ENCODE peak calls at places on chromosomes 13 and 19, in five cellular contexts. One of them, this sample, is unnamed.
A peak's percentile ranks its signal among the peaks of the same experiment; 100 is the strongest.

GRCh38 chr13:108325863-108326262 is 56.3 kb downstream of the TNFSF13B start:
- DNase-seq in H54: no peak
- DNase-seq in NCI-H510A treated with DMSO at 0.1 percent for 48 hours: no peak
- DNase-seq in C1 segment of cervical spinal cord: no peak
- DNase-seq in left ventricle myocardium inferior: no peak
- DNase-seq in this sample: no peak

GRCh38 chr19:2542341-2543069 is 66.6 kb downstream of the GADD45B start:
- DNase-seq in H54: no peak
- DNase-seq in NCI-H510A treated with DMSO at 0.1 percent for 48 hours: no peak
- DNase-seq in C1 segment of cervical spinal cord: no peak
- DNase-seq in left ventricle myocardium inferior: peak; percentile 20
- DNase-seq in this sample: peak; percentile 46

GRCh38 chr13:104320446-104320845 is 1254.2 kb upstream of the SLC10A2 start:
- DNase-seq in H54: no peak
- DNase-seq in NCI-H510A treated with DMSO at 0.1 percent for 48 hours: no peak
- DNase-seq in C1 segment of cervical spinal cord: no peak
- DNase-seq in left ventricle myocardium inferior: no peak
- DNase-seq in this sample: no peak

GRCh38 chr19:29663861-29664752 is 1.2 kb upstream of the PLEKHF1 start:
- DNase-seq in H54: no peak
- DNase-seq in NCI-H510A treated with DMSO at 0.1 percent for 48 hours: no peak
- DNase-seq in C1 segment of cervical spinal cord: no peak
- DNase-seq in left ventricle myocardium inferior: no peak
- DNase-seq in this sample: no peak

GRCh38 chr19:16205205-16206045 is 7.7 kb downstream of the AP1M1 start:
- DNase-seq in H54: no peak
- DNase-seq in NCI-H510A treated with DMSO at 0.1 percent for 48 hours: no peak
- DNase-seq in C1 segment of cervical spinal cord: no peak
- DNase-seq in left ventricle myocardium inferior: peak; percentile 50
- DNase-seq in this sample: no peak

GRCh38 chr13:109782066-109782822 is 4.1 kb downstream of the IRS2 start:
- DNase-seq in H54: no peak
- DNase-seq in NCI-H510A treated with DMSO at 0.1 percent for 48 hours: no peak
- DNase-seq in C1 segment of cervical spinal cord: no peak
- DNase-seq in left ventricle myocardium inferior: no peak
- DNase-seq in this sample: peak; percentile 4

GRCh38 chr19:47587295-47587694 is 14.3 kb upstream of the ZNF541 start:
- DNase-seq in H54: no peak
- DNase-seq in NCI-H510A treated with DMSO at 0.1 percent for 48 hours: no peak
- DNase-seq in C1 segment of cervical spinal cord: no peak
- DNase-seq in left ventricle myocardium inferior: no peak
- DNase-seq in this sample: no peak

GRCh38 chr19:46976845-46977320 is 42.8 kb upstream of the NPAS1 start:
- DNase-seq in H54: no peak
- DNase-seq in NCI-H510A treated with DMSO at 0.1 percent for 48 hours: no peak
- DNase-seq in C1 segment of cervical spinal cord: no peak
- DNase-seq in left ventricle myocardium inferior: peak; percentile 43
- DNase-seq in this sample: no peak

GRCh38 chr19:1945899-1946298 is 4.9 kb downstream of the CSNK1G2 start:
- DNase-seq in H54: peak; percentile 76
- DNase-seq in NCI-H510A treated with DMSO at 0.1 percent for 48 hours: no peak
- DNase-seq in C1 segment of cervical spinal cord: no peak
- DNase-seq in left ventricle myocardium inferior: no peak
- DNase-seq in this sample: peak; percentile 23

GRCh38 chr19:10691883-10692282 is 9.4 kb upstream of the QTRT1 start:
- DNase-seq in H54: no peak
- DNase-seq in NCI-H510A treated with DMSO at 0.1 percent for 48 hours: no peak
- DNase-seq in C1 segment of cervical spinal cord: no peak
- DNase-seq in left ventricle myocardium inferior: no peak
- DNase-seq in this sample: no peak

GRCh38 chr19:58020129-58020528 is 13.7 kb upstream of the ZSCAN1 start:
- DNase-seq in H54: no peak
- DNase-seq in NCI-H510A treated with DMSO at 0.1 percent for 48 hours: no peak
- DNase-seq in C1 segment of cervical spinal cord: no peak
- DNase-seq in left ventricle myocardium inferior: no peak
- DNase-seq in this sample: no peak

GRCh38 chr13:25587581-25587980 is 215.8 kb downstream of the ATP8A2 start:
- DNase-seq in H54: no peak
- DNase-seq in NCI-H510A treated with DMSO at 0.1 percent for 48 hours: no peak
- DNase-seq in C1 segment of cervical spinal cord: no peak
- DNase-seq in left ventricle myocardium inferior: no peak
- DNase-seq in this sample: no peak

GRCh38 chr19:48556163-48556562 is 4.2 kb downstream of the SULT2B1 start:
- DNase-seq in H54: peak; percentile 50
- DNase-seq in NCI-H510A treated with DMSO at 0.1 percent for 48 hours: no peak
- DNase-seq in C1 segment of cervical spinal cord: no peak
- DNase-seq in left ventricle myocardium inferior: no peak
- DNase-seq in this sample: peak; percentile 76

GRCh38 chr13:78997902-78998654 is 339.1 kb upstream of the OBI1 start:
- DNase-seq in H54: no peak
- DNase-seq in NCI-H510A treated with DMSO at 0.1 percent for 48 hours: no peak
- DNase-seq in C1 segment of cervical spinal cord: no peak
- DNase-seq in left ventricle myocardium inferior: no peak
- DNase-seq in this sample: no peak